ENCODE peak calls at places on chromosomes 4 and X, in eight cellular contexts. L is SK-N-SH; J is thoracic aorta; Y is GDM1; Z is central memory CD4-positive, alpha-beta T cell; W is activated CD8-positive, alpha-beta memory T cell treated with anti-CD3 and anti-CD28 coated beads, Interleukin-2, amount 10 ng/mL, durations not matched to agents 7 days and 5 days; Q is AG10803; E is brain pericyte. H is an unnamed sample.

GRCh38 chr4:26458104-26458503 is 32.2 kb downstream of the CCKAR start:
- DNase-seq in L (no peak), J (no peak), Y (peak), Z (no peak), Q (no peak), W (no peak), E (peak), H (peak)

GRCh38 chrX:54933150-54933826 is 12.7 kb downstream of the TRO start:
- DNase-seq in J (no peak), Y (no peak), Z (no peak), W (no peak), E (no peak), L (no peak), Q (no peak), H (no peak)

GRCh38 chr4:175070444-175070843 is 152.3 kb downstream of the ADAM29 start:
- DNase-seq in W (no peak), Y (no peak), Q (no peak), L (no peak), Z (no peak), J (no peak), E (no peak), H (no peak)

GRCh38 chrX:102837843-102838242 is 99.2 kb upstream of the RAB40AL start:
- DNase-seq in Y (no peak), Q (peak), J (no peak), W (no peak), E (no peak), L (no peak), Z (no peak), H (no peak)

GRCh38 chrX:16316336-16316735 is 149.1 kb downstream of the MAGEB17 start:
- DNase-seq in J (no peak), L (no peak), W (no peak), E (no peak), Y (no peak), Q (no peak), Z (no peak), H (no peak)

GRCh38 chr4:113617195-113617594 is 144.3 kb downstream of the CAMK2D start:
- DNase-seq in E (no peak), Q (no peak), L (no peak), Z (no peak), Y (no peak), J (no peak), W (no peak), H (no peak)

GRCh38 chr4:80070880-80071620 is 2.0 kb downstream of the ANTXR2 start:
- DNase-seq in L (no peak), Q (peak), Y (no peak), W (no peak), Z (no peak), E (no peak), J (no peak), H (no peak)

GRCh38 chr4:182089326-182089725 is 153.9 kb upstream of the TENM3 start:
- DNase-seq in W (no peak), J (no peak), Y (no peak), E (no peak), Q (no peak), Z (no peak), L (no peak), H (no peak)

GRCh38 chr4:1644906-1645657 is 39.0 kb downstream of the FAM53A start:
- DNase-seq in W (no peak), J (no peak), Q (peak), Y (no peak), Z (no peak), L (peak), E (no peak), H (no peak)

GRCh38 chrX:39818750-39819149 is 279.0 kb downstream of the BCOR start:
- DNase-seq in E (no peak), L (no peak), Q (no peak), W (no peak), J (no peak), Z (no peak), Y (no peak), H (no peak)

GRCh38 chrX:150680974-150681373 is 12.2 kb upstream of the MTMR1 start:
- DNase-seq in W (no peak), J (no peak), L (peak), E (no peak), Q (no peak), Y (no peak), Z (no peak), H (no peak)

GRCh38 chr4:89303177-89303576 is 4.4 kb downstream of the GPRIN3 start:
- DNase-seq in E (no peak), W (peak), Q (no peak), Z (peak), J (no peak), L (no peak), Y (no peak), H (no peak)

GRCh38 chrX:8844157-8844556 is 43.0 kb upstream of the FAM9A start:
- DNase-seq in J (no peak), Z (no peak), E (no peak), Q (no peak), Y (no peak), W (no peak), L (no peak), H (no peak)

GRCh38 chrX:119512145-119512800 is 44.0 kb downstream of the SLC25A5 start:
- DNase-seq in E (no peak), Z (no peak), Q (peak), W (peak), Y (peak), J (peak), L (peak), H (peak)

GRCh38 chrX:52424658-52425057 is 55.8 kb downstream of the XAGE2 start:
- DNase-seq in E (no peak), Z (no peak), Q (peak), L (no peak), W (no peak), Y (no peak), J (no peak), H (no peak)

GRCh38 chr4:76689079-76689817 is 208.7 kb downstream of the SOWAHB start:
- DNase-seq in Y (no peak), J (no peak), L (peak), E (no peak), Z (no peak), W (no peak), Q (peak), H (no peak)